ENCODE peak calls at places on chromosome 9, in seven cellular contexts. One of them, this sample, is unnamed.

GRCh38 chr9:71146511-71146910 is 25.1 kb upstream of the TRPM3 start:
- DNase-seq in IMR-90: no peak
- DNase-seq in H1: no peak
- DNase-seq in suprapubic skin: no peak
- DNase-seq in spleen: no peak
- DNase-seq in heart left ventricle: no peak
- DNase-seq in HCT116: no peak
- DNase-seq in this sample: no peak

GRCh38 chr9:93062364-93062763 is 3.9 kb downstream of the SUSD3 start:
- DNase-seq in IMR-90: no peak
- DNase-seq in H1: no peak
- DNase-seq in suprapubic skin: no peak
- DNase-seq in spleen: no peak
- DNase-seq in heart left ventricle: no peak
- DNase-seq in HCT116: no peak
- DNase-seq in this sample: no peak

GRCh38 chr9:93594041-93594756 is 17.8 kb downstream of the PHF2 start:
- DNase-seq in IMR-90: no peak
- DNase-seq in H1: no peak
- DNase-seq in suprapubic skin: peak
- DNase-seq in spleen: peak
- DNase-seq in heart left ventricle: peak
- DNase-seq in HCT116: no peak
- DNase-seq in this sample: no peak

GRCh38 chr9:71752928-71753327 is 15.4 kb downstream of the CEMIP2 start:
- DNase-seq in IMR-90: no peak
- DNase-seq in H1: no peak
- DNase-seq in suprapubic skin: no peak
- DNase-seq in spleen: no peak
- DNase-seq in heart left ventricle: no peak
- DNase-seq in HCT116: no peak
- DNase-seq in this sample: no peak

GRCh38 chr9:33466565-33467495 is 6.9 kb downstream of the NOL6 start:
- DNase-seq in IMR-90: peak
- DNase-seq in H1: no peak
- DNase-seq in suprapubic skin: no peak
- DNase-seq in spleen: peak
- DNase-seq in heart left ventricle: peak
- DNase-seq in HCT116: no peak
- DNase-seq in this sample: peak

GRCh38 chr9:385818-386398 is 171.2 kb downstream of the DOCK8 start:
- DNase-seq in IMR-90: peak
- DNase-seq in H1: no peak
- DNase-seq in suprapubic skin: no peak
- DNase-seq in spleen: no peak
- DNase-seq in heart left ventricle: no peak
- DNase-seq in HCT116: peak
- DNase-seq in this sample: peak

GRCh38 chr9:70607926-70608325 is 193.5 kb upstream of the KLF9 start:
- DNase-seq in IMR-90: no peak
- DNase-seq in H1: no peak
- DNase-seq in suprapubic skin: no peak
- DNase-seq in spleen: no peak
- DNase-seq in heart left ventricle: no peak
- DNase-seq in HCT116: no peak
- DNase-seq in this sample: no peak

GRCh38 chr9:9177081-9177480 is 1377.5 kb upstream of the DMAC1 start:
- DNase-seq in IMR-90: no peak
- DNase-seq in H1: no peak
- DNase-seq in suprapubic skin: no peak
- DNase-seq in spleen: no peak
- DNase-seq in heart left ventricle: no peak
- DNase-seq in HCT116: no peak
- DNase-seq in this sample: no peak

GRCh38 chr9:106403081-106403480 is 459.9 kb upstream of the ZNF462 start:
- DNase-seq in IMR-90: no peak
- DNase-seq in H1: no peak
- DNase-seq in suprapubic skin: no peak
- DNase-seq in spleen: no peak
- DNase-seq in heart left ventricle: no peak
- DNase-seq in HCT116: no peak
- DNase-seq in this sample: no peak

GRCh38 chr9:110583237-110583636 is 3.7 kb upstream of the SVEP1 start:
- DNase-seq in IMR-90: peak
- DNase-seq in H1: no peak
- DNase-seq in suprapubic skin: no peak
- DNase-seq in spleen: no peak
- DNase-seq in heart left ventricle: no peak
- DNase-seq in HCT116: no peak
- DNase-seq in this sample: no peak

GRCh38 chr9:134533850-134534585 is 107.6 kb upstream of the COL5A1 start:
- DNase-seq in IMR-90: peak
- DNase-seq in H1: no peak
- DNase-seq in suprapubic skin: peak
- DNase-seq in spleen: peak
- DNase-seq in heart left ventricle: no peak
- DNase-seq in HCT116: no peak
- DNase-seq in this sample: peak

GRCh38 chr9:69871143-69871834 is 50.7 kb downstream of the CFAP95 start:
- DNase-seq in IMR-90: no peak
- DNase-seq in H1: no peak
- DNase-seq in suprapubic skin: no peak
- DNase-seq in spleen: no peak
- DNase-seq in heart left ventricle: no peak
- DNase-seq in HCT116: no peak
- DNase-seq in this sample: no peak

GRCh38 chr9:129307227-129307970 is 129.3 kb upstream of the IER5L start:
- DNase-seq in IMR-90: no peak
- DNase-seq in H1: no peak
- DNase-seq in suprapubic skin: peak
- DNase-seq in spleen: no peak
- DNase-seq in heart left ventricle: no peak
- DNase-seq in HCT116: no peak
- DNase-seq in this sample: no peak

GRCh38 chr9:77954018-77954417 is 77.6 kb downstream of the GNAQ start:
- DNase-seq in IMR-90: peak
- DNase-seq in H1: no peak
- DNase-seq in suprapubic skin: no peak
- DNase-seq in spleen: no peak
- DNase-seq in heart left ventricle: no peak
- DNase-seq in HCT116: no peak
- DNase-seq in this sample: no peak

GRCh38 chr9:79665383-79665782 is 93.6 kb downstream of the TLE4 start:
- DNase-seq in IMR-90: no peak
- DNase-seq in H1: no peak
- DNase-seq in suprapubic skin: no peak
- DNase-seq in spleen: no peak
- DNase-seq in heart left ventricle: no peak
- DNase-seq in HCT116: no peak
- DNase-seq in this sample: no peak

GRCh38 chr9:71980266-71981018 is 69.0 kb downstream of the C9orf85 start:
- DNase-seq in IMR-90: no peak
- DNase-seq in H1: no peak
- DNase-seq in suprapubic skin: no peak
- DNase-seq in spleen: no peak
- DNase-seq in heart left ventricle: peak
- DNase-seq in HCT116: no peak
- DNase-seq in this sample: no peak

GRCh38 chr9:127723450-127723849 is 7.6 kb downstream of the TTC16 start:
- DNase-seq in IMR-90: peak
- DNase-seq in H1: no peak
- DNase-seq in suprapubic skin: no peak
- DNase-seq in spleen: no peak
- DNase-seq in heart left ventricle: no peak
- DNase-seq in HCT116: no peak
- DNase-seq in this sample: no peak

GRCh38 chr9:123637940-123638634 is 282.1 kb downstream of the CRB2 start:
- DNase-seq in IMR-90: peak
- DNase-seq in H1: no peak
- DNase-seq in suprapubic skin: no peak
- DNase-seq in spleen: no peak
- DNase-seq in heart left ventricle: no peak
- DNase-seq in HCT116: no peak
- DNase-seq in this sample: no peak

GRCh38 chr9:97811534-97812246 is 41.3 kb upstream of the FOXE1 start:
- DNase-seq in IMR-90: peak
- DNase-seq in H1: no peak
- DNase-seq in suprapubic skin: no peak
- DNase-seq in spleen: no peak
- DNase-seq in heart left ventricle: no peak
- DNase-seq in HCT116: no peak
- DNase-seq in this sample: no peak

GRCh38 chr9:113599647-113600476 is 136.3 kb downstream of the RGS3 start:
- DNase-seq in IMR-90: peak
- DNase-seq in H1: no peak
- DNase-seq in suprapubic skin: no peak
- DNase-seq in spleen: peak
- DNase-seq in heart left ventricle: peak
- DNase-seq in HCT116: no peak
- DNase-seq in this sample: no peak

GRCh38 chr9:113598883-113599282 is 135.4 kb downstream of the RGS3 start:
- DNase-seq in IMR-90: no peak
- DNase-seq in H1: no peak
- DNase-seq in suprapubic skin: no peak
- DNase-seq in spleen: peak
- DNase-seq in heart left ventricle: no peak
- DNase-seq in HCT116: no peak
- DNase-seq in this sample: no peak

GRCh38 chr9:113596616-113597320 is 133.2 kb downstream of the RGS3 start:
- DNase-seq in IMR-90: no peak
- DNase-seq in H1: no peak
- DNase-seq in suprapubic skin: no peak
- DNase-seq in spleen: peak
- DNase-seq in heart left ventricle: no peak
- DNase-seq in HCT116: no peak
- DNase-seq in this sample: no peak

GRCh38 chr9:113598451-113598850 is 134.9 kb downstream of the RGS3 start:
- DNase-seq in IMR-90: no peak
- DNase-seq in H1: no peak
- DNase-seq in suprapubic skin: no peak
- DNase-seq in spleen: peak
- DNase-seq in heart left ventricle: no peak
- DNase-seq in HCT116: no peak
- DNase-seq in this sample: no peak

GRCh38 chr9:113597390-113598241 is 134.1 kb downstream of the RGS3 start:
- DNase-seq in IMR-90: no peak
- DNase-seq in H1: no peak
- DNase-seq in suprapubic skin: no peak
- DNase-seq in spleen: peak
- DNase-seq in heart left ventricle: no peak
- DNase-seq in HCT116: no peak
- DNase-seq in this sample: no peak
- H3K4me3 ChIP-seq in IMR-90: no peak
- H3K4me3 ChIP-seq in H1: no peak
- H3K4me3 ChIP-seq in suprapubic skin: no peak
- H3K4me3 ChIP-seq in spleen: no peak
- H3K4me3 ChIP-seq in heart left ventricle: peak
- H3K4me3 ChIP-seq in HCT116: no peak
- H3K4me3 ChIP-seq in this sample: no peak

GRCh38 chr9:95505072-95505471 is 11.7 kb downstream of the PTCH1 start:
- DNase-seq in IMR-90: no peak
- DNase-seq in H1: no peak
- DNase-seq in suprapubic skin: no peak
- DNase-seq in spleen: no peak
- DNase-seq in heart left ventricle: no peak
- DNase-seq in HCT116: no peak
- DNase-seq in this sample: no peak
- H3K27ac ChIP-seq in IMR-90: no peak
- H3K27ac ChIP-seq in H1: no peak
- H3K27ac ChIP-seq in suprapubic skin: no peak
- H3K27ac ChIP-seq in spleen: no peak
- H3K27ac ChIP-seq in heart left ventricle: no peak
- H3K27ac ChIP-seq in HCT116: no peak
- H3K27ac ChIP-seq in this sample: peak

DNA sequence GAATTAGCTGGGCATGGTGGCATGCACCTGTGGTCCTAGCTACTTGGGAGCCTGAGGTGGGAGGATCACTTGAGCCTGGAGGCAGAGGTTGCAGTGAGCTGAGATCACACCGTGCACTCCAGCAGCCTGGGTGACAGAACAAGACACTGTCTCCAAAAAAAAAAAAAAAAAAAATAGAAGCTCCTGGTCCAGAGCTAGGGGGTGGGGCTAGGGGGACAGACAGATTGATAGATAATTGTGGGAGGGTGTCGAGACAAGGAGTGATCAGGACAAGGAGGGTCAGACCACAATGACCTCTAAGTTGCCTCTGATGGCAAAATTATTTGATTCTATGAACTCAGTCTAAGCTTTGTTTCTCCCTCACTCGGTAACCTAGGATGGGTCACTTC is 6.6 kb upstream of the PHF19 start:
- DNase-seq in IMR-90: no peak
- DNase-seq in H1: no peak
- DNase-seq in suprapubic skin: no peak
- DNase-seq in spleen: no peak
- DNase-seq in heart left ventricle: no peak
- DNase-seq in HCT116: no peak
- DNase-seq in this sample: no peak
- TF ChIP-seq POLR2A in IMR-90: no peak
- TF ChIP-seq POLR2A in H1: no peak
- TF ChIP-seq POLR2A in suprapubic skin: no peak
- TF ChIP-seq POLR2A in spleen: no peak
- TF ChIP-seq POLR2A in heart left ventricle: no peak
- TF ChIP-seq POLR2A in HCT116: no peak
- TF ChIP-seq POLR2A in this sample: no peak

DNA sequence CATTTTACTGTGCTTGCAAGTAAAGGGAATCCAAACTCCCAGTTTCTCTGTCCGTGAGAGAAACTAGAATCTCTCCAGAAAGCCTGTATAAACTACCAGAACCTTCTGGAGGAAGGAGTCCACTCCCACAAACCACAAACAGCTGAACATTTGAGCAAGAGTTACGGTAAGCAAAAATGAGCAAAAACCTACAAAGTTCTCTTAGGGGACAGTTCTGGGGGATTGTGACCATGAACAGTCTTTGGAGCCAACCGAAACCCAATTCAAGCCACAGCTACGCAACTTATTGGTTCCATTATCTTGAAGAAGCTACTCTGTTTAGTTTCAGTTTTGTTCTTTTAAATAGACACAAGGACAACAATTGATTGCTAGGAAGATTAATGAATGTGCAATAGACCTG is 330.6 kb downstream of the ASTN2 start:
- DNase-seq in IMR-90: no peak
- DNase-seq in H1: no peak
- DNase-seq in suprapubic skin: no peak
- DNase-seq in spleen: no peak
- DNase-seq in heart left ventricle: no peak
- DNase-seq in HCT116: no peak
- DNase-seq in this sample: no peak
- H3K4me3 ChIP-seq in IMR-90: no peak
- H3K4me3 ChIP-seq in H1: no peak
- H3K4me3 ChIP-seq in suprapubic skin: no peak
- H3K4me3 ChIP-seq in spleen: no peak
- H3K4me3 ChIP-seq in heart left ventricle: no peak
- H3K4me3 ChIP-seq in HCT116: no peak
- H3K4me3 ChIP-seq in this sample: no peak

This sample was measured in tibial nerve.